ENCODE peak calls at places on chromosomes 3 and 15, in ten cellular contexts. C, E, O, U, I, L, T, X, N and M are unnamed samples.

GRCh38 chr3:157624801-157625200 is 121.6 kb upstream of the VEPH1 start:
- DNase-seq in N (no peak), C (no peak), X (no peak), E (no peak), O (no peak), U (no peak), T (no peak), L (peak), I (no peak), M (no peak)

GRCh38 chr15:66085128-66085527 is 168.4 kb downstream of the MEGF11 start:
- DNase-seq in U (no peak), L (no peak), O (no peak), T (peak), I (no peak), C (no peak), N (no peak), E (no peak), X (peak), M (peak)

GRCh38 chr15:53739651-53740050 is 19.8 kb downstream of the WDR72 start:
- DNase-seq in O (no peak), T (no peak), X (no peak), U (no peak), E (no peak), C (no peak), N (no peak), I (no peak), L (no peak), M (no peak)

GRCh38 chr15:52040167-52040900 is 21.3 kb downstream of the MAPK6 start:
- DNase-seq in U (no peak), I (no peak), T (no peak), C (peak), E (no peak), O (no peak), L (peak), N (no peak), X (peak), M (no peak)

GRCh38 chr15:62832231-62832630 is 210.3 kb upstream of the TPM1 start:
- DNase-seq in O (no peak), T (no peak), U (no peak), C (no peak), E (no peak), N (no peak), I (no peak), X (no peak), L (no peak), M (no peak)

GRCh38 chr3:141764041-141764440 is 833 bp downstream of the GRK7 start:
- DNase-seq in I (no peak), E (no peak), L (no peak), N (no peak), T (no peak), U (no peak), C (no peak), X (no peak), O (no peak), M (no peak)

GRCh38 chr3:197031315-197032285 is 2.0 kb upstream of the MELTF start:
- DNase-seq in T (no peak), U (no peak), I (peak), X (no peak), N (peak), O (no peak), L (peak), E (no peak), C (peak), M (peak)

GRCh38 chr3:39941941-39942340 is 132.5 kb downstream of the MYRIP start:
- DNase-seq in T (no peak), I (no peak), L (no peak), O (no peak), N (no peak), E (no peak), X (no peak), U (no peak), C (no peak), M (peak)

GRCh38 chr3:23915537-23916108 is 1.2 kb downstream of the NKIRAS1 start:
- DNase-seq in O (no peak), T (no peak), E (no peak), U (no peak), C (peak), L (peak), N (no peak), X (no peak), I (no peak), M (peak)

GRCh38 chr3:9041626-9042025 is 78.4 kb upstream of the RAD18 start:
- DNase-seq in I (no peak), U (no peak), C (peak), O (no peak), N (no peak), T (no peak), X (no peak), E (no peak), L (peak), M (no peak)

GRCh38 chr3:146594843-146595482 is 10.2 kb downstream of the PLSCR5 start:
- DNase-seq in O (no peak), T (peak), I (no peak), L (peak), U (no peak), C (peak), X (peak), N (peak), E (no peak), M (peak)

GRCh38 chr3:70985572-70985971 is 598.0 kb downstream of the FOXP1 start:
- DNase-seq in U (no peak), I (no peak), C (no peak), T (no peak), X (no peak), O (no peak), L (no peak), E (no peak), N (no peak), M (no peak)

GRCh38 chr3:76212679-76213078 is 427.3 kb upstream of the ZNF717 start:
- DNase-seq in L (no peak), O (no peak), E (no peak), U (no peak), I (no peak), C (no peak), N (no peak), X (no peak), T (no peak), M (no peak)

GRCh38 chr15:63503739-63504246 is 600 bp upstream of the USP3 start:
- DNase-seq in U (peak), I (no peak), X (peak), E (peak), O (no peak), C (peak), N (peak), T (peak), L (peak), M (peak)

GRCh38 chr3:124559650-124560405 is 170.4 kb upstream of the UMPS start:
- DNase-seq in N (peak), E (peak), C (peak), X (peak), U (no peak), O (peak), L (peak), I (peak), T (peak), M (peak)

GRCh38 chr15:44298878-44299277 is 10.4 kb downstream of the GOLM2 start:
- DNase-seq in C (peak), N (no peak), T (no peak), L (peak), E (no peak), X (no peak), I (no peak), U (no peak), O (no peak), M (peak)

GRCh38 chr3:35664460-35664919 is 25.2 kb downstream of the ARPP21 start:
- DNase-seq in U (no peak), T (no peak), O (no peak), I (no peak), C (peak), E (no peak), N (no peak), X (no peak), L (peak), M (no peak)

GRCh38 chr3:16048435-16049318 is 125.8 kb upstream of the GALNT15 start:
- DNase-seq in I (no peak), E (peak), O (peak), N (peak), L (peak), X (peak), C (peak), T (peak), U (no peak), M (peak)

GRCh38 chr3:156492801-156493261 is 62.1 kb downstream of the SSR3 start:
- DNase-seq in E (no peak), X (no peak), C (no peak), N (no peak), L (peak), U (no peak), T (no peak), O (no peak), I (peak), M (no peak)

GRCh38 chr15:31871887-31872281 is 158.4 kb upstream of the CHRNA7 start:
- DNase-seq in O (no peak), X (no peak), E (no peak), U (no peak), T (no peak), I (no peak), N (no peak), C (no peak), L (no peak), M (no peak)

GRCh38 chr3:169865176-169865800 is 4.4 kb downstream of the LRRC31 start:
- DNase-seq in L (no peak), U (no peak), I (no peak), O (no peak), X (no peak), E (peak), C (no peak), N (no peak), T (peak), M (no peak)

GRCh38 chr3:133262371-133262770 is 137.5 kb upstream of the BFSP2 start:
- DNase-seq in U (no peak), L (no peak), E (no peak), C (no peak), I (no peak), O (no peak), T (no peak), X (no peak), N (no peak), M (no peak)

GRCh38 chr15:72341361-72341760 is 21.4 kb upstream of the CELF6 start:
- DNase-seq in U (no peak), C (no peak), O (no peak), X (no peak), I (no peak), T (no peak), L (no peak), N (no peak), E (no peak), M (no peak)